ENCODE peak calls at places on chromosomes 16 and 17, in seven cellular contexts. K is cardiac muscle cell, X is BE2C, B is uterus, M is K562, D is iPS DF 6.9, N is neuronal stem cell. V is an unnamed sample. For H3K4me1, the result is how much of the 10 kb centered on the place peaks cover.

GRCh38 chr16:76837872-76838271 is 353.1 kb upstream of the MON1B start:
- DNase-seq in K (no peak), X (no peak), B (no peak), M (no peak), D (no peak), N (no peak), V (no peak)

GRCh38 chr16:4805231-4805630 is 2.8 kb upstream of the ROGDI start:
- DNase-seq in K (peak), X (no peak), B (no peak), M (no peak), D (no peak), N (no peak), V (no peak)

GRCh38 chr16:85348921-85349334 is 236.7 kb upstream of the CIBAR2 start:
- DNase-seq in K (no peak), X (peak), B (no peak), M (no peak), D (no peak), N (no peak), V (no peak)

GRCh38 chr17:41392278-41392677 is 5.1 kb downstream of the KRT31 start:
- DNase-seq in K (peak), X (no peak), B (no peak), M (no peak), D (no peak), N (no peak), V (no peak)

GRCh38 chr16:7590934-7591333 is 258.3 kb downstream of the RBFOX1 start:
- DNase-seq in K (no peak), X (no peak), B (no peak), M (no peak), D (no peak), N (no peak), V (no peak)

GRCh38 chr17:61461586-61461966 is 9.4 kb downstream of the TBX4 start:
- DNase-seq in K (no peak), X (no peak), B (no peak), M (peak), D (no peak), N (no peak), V (no peak)

GRCh38 chr16:84144301-84144858 is 597 bp downstream of the HSDL1 start:
- DNase-seq in K (peak), X (peak), B (no peak), M (peak), D (no peak), N (no peak), V (no peak)

GRCh38 chr17:74792586-74792985 is 16.4 kb upstream of the NAT9 start:
- DNase-seq in K (no peak), X (no peak), B (no peak), M (no peak), D (no peak), N (no peak), V (no peak)

GRCh38 chr17:3986270-3986938 is 22.2 kb upstream of the ATP2A3 start:
- DNase-seq in K (no peak), X (no peak), B (no peak), M (no peak), D (no peak), N (no peak), V (no peak)

GRCh38 chr16:89711601-89712475 is 8.9 kb downstream of the VPS9D1 start:
- DNase-seq in K (peak), X (peak), B (no peak), M (peak), D (no peak), N (no peak), V (no peak)

GRCh38 chr16:50303041-50303604 is 36.8 kb downstream of the ADCY7 start:
- DNase-seq in K (peak), X (no peak), B (peak), M (no peak), D (no peak), N (no peak), V (peak)

GRCh38 chr17:3880983-3881382 is 11.9 kb downstream of the CAMKK1 start:
- DNase-seq in K (no peak), X (no peak), B (no peak), M (no peak), D (no peak), N (no peak), V (no peak)

GRCh38 chr16:72124761-72125634 is 31.4 kb downstream of the DHX38 start:
- DNase-seq in K (peak), X (peak), B (peak), M (peak), D (peak), N (peak), V (no peak)

GRCh38 chr16:50878966-50879615 is 137.2 kb downstream of the CYLD start:
- DNase-seq in K (no peak), X (no peak), B (no peak), M (peak), D (no peak), N (no peak), V (no peak)

GRCh38 chr17:74823176-74823495 is 36.5 kb downstream of the GRIN2C start:
- DNase-seq in K (no peak), X (no peak), B (no peak), M (no peak), D (no peak), N (no peak), V (no peak)

GRCh38 chr17:40348562-40349476 is 15.7 kb downstream of the GJD3 start:
- DNase-seq in K (no peak), X (peak), B (peak), M (no peak), D (no peak), N (no peak), V (peak)

GRCh38 chr16:76193851-76194620 is 83.2 kb upstream of the CNTNAP4 start:
- DNase-seq in K (peak), X (no peak), B (no peak), M (no peak), D (no peak), N (no peak), V (no peak)

GRCh38 chr16:51393381-51394005 is 242.4 kb upstream of the SALL1 start:
- DNase-seq in K (no peak), X (no peak), B (no peak), M (no peak), D (no peak), N (no peak), V (no peak)

GRCh38 chr16:85358704-85359146 is 246.5 kb upstream of the CIBAR2 start:
- DNase-seq in K (no peak), X (no peak), B (no peak), M (no peak), D (no peak), N (no peak), V (no peak)

GRCh38 chr17:80491478-80492342 is 15.3 kb upstream of the NPTX1 start:
- DNase-seq in K (no peak), X (peak), B (no peak), M (no peak), D (no peak), N (peak), V (no peak)

GRCh38 chr16:55392701-55393100 is 68.7 kb downstream of the IRX6 start:
- DNase-seq in K (no peak), X (no peak), B (no peak), M (no peak), D (no peak), N (no peak), V (no peak)

DNA sequence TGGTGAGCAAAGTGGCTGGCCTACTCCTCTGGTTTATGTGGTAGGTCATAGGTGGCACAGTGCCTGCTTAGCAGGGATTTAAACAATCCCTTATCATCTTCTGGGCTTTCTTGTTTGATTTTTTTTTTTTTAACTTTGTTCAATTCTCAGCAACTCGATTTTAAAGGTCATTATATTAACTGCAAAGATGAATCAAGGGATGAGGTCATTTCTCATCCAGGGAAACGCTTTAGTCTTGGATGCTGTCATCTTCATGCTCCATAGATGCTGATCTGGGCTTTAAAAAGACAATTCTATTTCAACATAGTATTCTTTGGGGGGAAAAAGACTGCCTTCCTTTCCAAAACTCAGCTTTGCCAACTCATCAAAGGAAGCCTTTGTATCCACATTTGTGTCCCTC is 48.3 kb upstream of the XYLT1 start:
- DNase-seq in K (no peak), X (no peak), B (no peak), M (no peak), D (no peak), N (no peak), V (no peak)
- H3K4me1 ChIP-seq in K (under half), X (under half), B (under half), M (under half), D (under half), N (under half), V (under half)

GRCh38 chr16:66658143-66658859 is 38.2 kb downstream of the CMTM4 start:
- DNase-seq in K (no peak), X (no peak), B (no peak), M (no peak), D (no peak), N (no peak), V (no peak)
- H3K4me1 ChIP-seq in K (under half), X (under half), B (under half), M (under half), D (under half), N (under half), V (under half)

DNA sequence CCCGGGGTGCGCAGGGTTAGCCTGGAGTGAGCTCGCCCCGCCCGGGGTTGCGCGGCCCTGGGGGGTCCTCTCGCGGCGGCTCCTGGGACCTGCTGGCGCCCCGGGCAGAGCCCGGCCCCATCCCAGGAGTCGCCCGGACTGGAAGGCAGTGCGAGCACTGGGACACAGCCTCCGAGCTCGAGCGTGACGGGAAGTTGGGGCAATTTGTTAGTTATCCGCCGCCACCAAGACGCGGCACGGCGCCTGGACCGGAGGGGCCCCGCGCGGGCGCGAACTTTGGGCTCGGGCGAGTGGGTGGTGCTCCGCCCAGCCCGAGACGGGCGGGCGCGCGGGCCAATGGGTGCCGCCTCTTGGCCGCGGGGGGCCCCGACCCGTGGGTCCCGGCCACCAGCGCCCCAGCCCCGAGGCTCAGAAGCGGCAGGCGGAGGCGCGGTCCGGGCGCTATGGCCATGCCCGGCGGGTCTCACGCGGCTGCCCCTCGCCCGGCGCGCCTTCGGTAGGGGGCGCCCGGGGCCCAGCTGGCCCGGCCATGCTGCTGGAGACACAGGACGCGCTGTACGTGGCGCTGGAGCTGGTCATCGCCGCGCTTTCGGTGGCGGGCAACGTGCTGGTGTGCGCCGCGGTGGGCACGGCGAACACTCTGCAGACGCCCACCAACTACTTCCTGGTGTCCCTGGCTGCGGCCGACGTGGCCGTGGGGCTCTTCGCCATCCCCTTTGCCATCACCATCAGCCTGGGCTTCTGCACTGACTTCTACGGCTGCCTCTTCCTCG is at the start of gene ADORA2B:
- DNase-seq in K (peak), X (peak), B (no peak), M (peak), D (no peak), N (peak), V (no peak)
- H3K4me1 ChIP-seq in K (under half), X (under half), B (under half), M (under half), D (under half), N (under half), V (under half)

GRCh38 chr17:64083571-64084085 is 46.3 kb downstream of the ERN1 start:
- DNase-seq in K (no peak), X (no peak), B (no peak), M (no peak), D (no peak), N (no peak), V (no peak)
- H3K4me1 ChIP-seq in K (under half), X (under half), B (under half), M (half or more), D (under half), N (under half), V (under half)

GRCh38 chr17:7855643-7856080 is 796 bp downstream of the TMEM88 start:
- DNase-seq in K (no peak), X (no peak), B (peak), M (no peak), D (no peak), N (no peak), V (peak)

GRCh38 chr17:7853693-7854043 is 1.2 kb upstream of the TMEM88 start:
- DNase-seq in K (no peak), X (no peak), B (peak), M (no peak), D (no peak), N (no peak), V (no peak)

GRCh38 chr17:7856081-7856791 is 1.1 kb downstream of the NAA38 start:
- DNase-seq in K (peak), X (no peak), B (peak), M (peak), D (no peak), N (peak), V (peak)

GRCh38 chr17:7854078-7854777 is 638 bp upstream of the TMEM88 start:
- DNase-seq in K (no peak), X (no peak), B (no peak), M (no peak), D (no peak), N (no peak), V (no peak)

GRCh38 chr17:7854851-7855642 is at the start of gene TMEM88:
- DNase-seq in K (peak), X (no peak), B (peak), M (no peak), D (no peak), N (peak), V (no peak)
- H3K4me1 ChIP-seq in K (under half), X (under half), B (under half), M (under half), D (under half), N (under half), V (under half)

DNA sequence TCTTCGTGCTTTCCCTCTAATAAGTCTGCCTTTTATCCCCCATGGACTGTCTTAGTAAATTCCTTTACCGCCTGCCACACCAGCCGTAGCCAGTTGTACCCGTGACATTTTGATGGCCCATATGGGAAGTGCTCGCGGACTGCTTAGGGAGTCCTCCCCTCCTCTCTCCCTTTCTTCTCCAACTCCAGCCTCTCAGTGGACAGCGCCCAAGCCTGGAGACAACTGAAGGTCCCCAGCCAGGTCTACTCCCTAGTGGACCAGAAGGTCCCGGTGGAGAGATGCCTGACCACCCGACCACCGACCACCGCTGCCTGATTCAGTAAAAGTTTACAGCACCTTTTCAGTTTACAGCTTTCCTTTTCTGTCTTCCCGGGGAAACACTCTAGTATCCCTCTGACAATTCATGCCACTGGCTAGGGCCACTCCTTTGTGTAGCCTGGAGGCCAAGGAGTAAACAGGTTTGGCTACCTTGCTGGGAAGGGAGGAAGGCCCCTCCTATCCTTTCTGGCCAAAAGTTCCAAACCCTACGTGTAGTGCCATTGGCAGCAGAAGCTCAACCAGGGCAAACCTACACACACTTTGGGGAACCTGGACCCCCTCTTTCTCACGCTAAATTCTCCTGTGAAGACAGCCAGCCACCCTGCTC is 18.0 kb downstream of the CTRB2 start:
- DNase-seq in K (no peak), X (no peak), B (no peak), M (no peak), D (no peak), N (no peak), V (no peak)
- H3K4me1 ChIP-seq in K (under half), X (under half), B (under half), M (under half), D (under half), N (under half), V (under half)

GRCh38 chr16:3457434-3458252 is 14.2 kb downstream of the NAA60 start:
- DNase-seq in K (peak), X (peak), B (peak), M (peak), D (peak), N (peak), V (peak)

GRCh38 chr16:3456374-3456773 is 12.9 kb downstream of the NAA60 start:
- DNase-seq in K (peak), X (no peak), B (no peak), M (no peak), D (no peak), N (no peak), V (no peak)

GRCh38 chr16:3454631-3455147 is 11.2 kb downstream of the NAA60 start:
- DNase-seq in K (no peak), X (no peak), B (no peak), M (no peak), D (no peak), N (no peak), V (no peak)

GRCh38 chr16:3458278-3458851 is 14.9 kb downstream of the NAA60 start:
- DNase-seq in K (peak), X (no peak), B (no peak), M (peak), D (no peak), N (peak), V (peak)

DNA sequence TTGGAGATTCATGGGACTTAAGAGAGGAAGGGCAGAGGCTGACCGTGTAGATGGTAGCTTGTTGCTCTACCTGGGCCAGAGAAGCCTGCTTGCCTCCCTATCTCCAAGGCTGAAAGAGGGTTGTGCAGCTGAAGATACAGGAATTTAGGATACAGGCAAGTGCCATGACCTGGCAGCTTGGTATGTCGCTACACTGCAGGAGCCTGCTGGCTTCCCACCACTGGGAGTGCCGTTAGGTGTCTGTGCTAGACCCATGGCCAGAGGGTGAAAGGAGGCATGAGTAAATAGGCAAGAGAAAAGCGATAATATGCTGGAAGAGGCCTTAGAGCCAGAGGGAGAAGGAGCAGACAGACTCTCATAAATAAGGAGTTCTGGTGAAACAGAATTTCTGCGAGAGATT is 10.6 kb downstream of the NAA60 start:
- DNase-seq in K (no peak), X (no peak), B (no peak), M (no peak), D (no peak), N (no peak), V (no peak)
- H3K4me1 ChIP-seq in K (under half), X (under half), B (under half), M (under half), D (under half), N (under half), V (under half)

DNA sequence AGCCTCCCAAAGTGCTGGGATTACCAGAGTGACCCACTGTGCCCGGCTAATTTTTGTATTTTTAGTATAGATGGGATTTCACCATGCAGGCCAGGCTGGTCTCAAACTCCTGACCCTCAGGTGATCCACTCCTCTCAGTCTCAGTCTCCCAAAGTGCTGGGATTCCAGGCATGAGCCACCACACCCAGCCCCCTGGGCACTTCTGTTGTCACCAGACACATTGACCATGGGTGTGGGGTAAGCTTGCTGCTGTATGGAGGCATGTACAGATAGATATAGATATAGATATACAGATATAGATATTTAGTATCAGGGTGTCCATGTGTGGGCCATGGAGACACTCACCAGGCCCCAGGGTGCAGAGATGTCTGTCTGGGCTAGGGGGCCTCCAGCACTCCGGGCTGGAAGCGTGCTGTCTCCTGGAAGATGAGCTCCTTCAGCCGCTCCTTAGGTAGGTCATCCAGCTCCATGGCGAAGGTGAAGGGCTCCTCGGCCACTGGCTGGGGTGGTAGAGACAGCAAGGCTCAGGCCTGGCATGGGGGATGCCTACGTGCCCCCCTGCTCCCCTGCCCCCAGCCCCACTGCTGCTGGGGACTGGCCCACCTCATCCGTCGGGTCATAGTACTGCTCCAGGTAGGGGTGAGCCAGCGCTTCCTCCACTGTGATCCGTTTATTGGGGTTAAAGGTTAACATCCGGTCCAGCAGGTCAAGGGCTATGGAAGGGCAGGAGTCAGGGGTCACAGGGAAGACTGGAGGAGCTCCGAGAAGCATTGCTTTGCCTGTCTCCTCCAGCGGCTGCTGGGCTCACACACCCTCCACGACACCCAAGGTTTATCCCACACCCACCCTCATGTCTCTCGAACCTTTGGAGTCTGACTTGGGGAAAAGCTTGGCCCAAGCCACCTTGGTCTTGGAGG is 3.2 kb upstream of the GDPD3 start:
- DNase-seq in K (no peak), X (no peak), B (no peak), M (no peak), D (no peak), N (no peak), V (no peak)
- H3K4me1 ChIP-seq in K (under half), X (under half), B (under half), M (under half), D (under half), N (under half), V (under half)